ENCODE peak calls at places on chromosome 1, in nine cellular contexts. N, O, P, D, V, F, K, E and G are unnamed samples.

GRCh38 chr1:42211224-42211623 is 46.7 kb upstream of the GUCA2A start:
- DNase-seq in P (no peak), N (no peak), V (no peak), E (peak; percentile 69), F (no peak), K (no peak), D (no peak), O (no peak), G (no peak)

GRCh38 chr1:7991504-7992440 is 30.3 kb downstream of the PARK7 start:
- DNase-seq in V (no peak), P (no peak), K (no peak), O (no peak), F (no peak), N (no peak), D (no peak), E (peak; percentile 40), G (no peak)

GRCh38 chr1:230977781-230978490 is 725 bp downstream of the TTC13 start:
- DNase-seq in P (peak; percentile 49), N (peak; percentile 16), K (peak; percentile 38), O (peak; percentile 66), V (peak; percentile 63), D (peak; percentile 18), E (peak; percentile 11), F (no peak), G (peak; percentile 49)

GRCh38 chr1:29197993-29198392 is 16.3 kb upstream of the SRSF4 start:
- DNase-seq in P (no peak), K (no peak), F (no peak), V (no peak), E (no peak), N (no peak), D (no peak), O (no peak), G (no peak)

GRCh38 chr1:101238041-101238515 is 1.3 kb downstream of the S1PR1 start:
- DNase-seq in V (no peak), K (no peak), N (no peak), P (no peak), F (no peak), D (peak; percentile 14), E (no peak), O (peak; percentile 62), G (peak; percentile 63)

GRCh38 chr1:205590457-205590768 is 41.4 kb downstream of the ELK4 start:
- DNase-seq in E (no peak), F (peak; percentile 37), P (no peak), V (no peak), D (no peak), N (no peak), K (peak; percentile 3), O (no peak), G (no peak)

GRCh38 chr1:46581685-46582455 is 22.2 kb downstream of the MKNK1 start:
- DNase-seq in K (no peak), P (no peak), F (no peak), N (no peak), E (no peak), O (no peak), D (no peak), V (no peak), G (no peak)

GRCh38 chr1:19582318-19582717 is 61.8 kb upstream of the NBL1 start:
- DNase-seq in K (no peak), D (peak; percentile 68), N (no peak), P (peak; percentile 31), F (no peak), O (peak; percentile 60), V (peak; percentile 61), E (no peak), G (peak; percentile 75)

GRCh38 chr1:1142844-1143243 is 27.0 kb upstream of the C1orf159 start:
- DNase-seq in D (no peak), K (no peak), N (no peak), V (no peak), P (no peak), F (no peak), E (no peak), O (no peak), G (no peak)

GRCh38 chr1:164557270-164557669 is 1.7 kb upstream of the PBX1 start:
- DNase-seq in V (no peak), K (no peak), N (no peak), F (no peak), D (no peak), O (no peak), E (no peak), P (no peak), G (no peak)

GRCh38 chr1:206923009-206923960 is 1.5 kb upstream of the FCMR start:
- DNase-seq in K (no peak), D (peak; percentile 36), O (no peak), V (peak; percentile 52), F (no peak), N (no peak), E (no peak), P (no peak), G (no peak)
- H3K4me1 ChIP-seq in K (no peaks in the 10 kb centered on the region), D (peaks cover 51% of the 10 kb centered on the region), O (no peaks in the 10 kb centered on the region), V (no peaks in the 10 kb centered on the region), F (no peaks in the 10 kb centered on the region), N (no peaks in the 10 kb centered on the region), E (no peaks in the 10 kb centered on the region), P (no peaks in the 10 kb centered on the region), G (no peaks in the 10 kb centered on the region)

GRCh38 chr1:158002022-158002629 is 8.7 kb downstream of the KIRREL1 start:
- DNase-seq in N (peak; percentile 71), P (no peak), K (no peak), F (peak; percentile 52), V (no peak), O (peak; percentile 64), E (peak; percentile 51), D (no peak), G (no peak)
- H3K4me1 ChIP-seq in N (peaks cover 18% of the 10 kb centered on the region), P (peaks cover 97% of the 10 kb centered on the region), K (peaks cover 20% of the 10 kb centered on the region), F (peaks cover 96% of the 10 kb centered on the region), V (peaks cover 3% of the 10 kb centered on the region), O (peaks cover 87% of the 10 kb centered on the region), E (peaks cover 54% of the 10 kb centered on the region), D (no peaks in the 10 kb centered on the region), G (peaks cover 15% of the 10 kb centered on the region)

DNA sequence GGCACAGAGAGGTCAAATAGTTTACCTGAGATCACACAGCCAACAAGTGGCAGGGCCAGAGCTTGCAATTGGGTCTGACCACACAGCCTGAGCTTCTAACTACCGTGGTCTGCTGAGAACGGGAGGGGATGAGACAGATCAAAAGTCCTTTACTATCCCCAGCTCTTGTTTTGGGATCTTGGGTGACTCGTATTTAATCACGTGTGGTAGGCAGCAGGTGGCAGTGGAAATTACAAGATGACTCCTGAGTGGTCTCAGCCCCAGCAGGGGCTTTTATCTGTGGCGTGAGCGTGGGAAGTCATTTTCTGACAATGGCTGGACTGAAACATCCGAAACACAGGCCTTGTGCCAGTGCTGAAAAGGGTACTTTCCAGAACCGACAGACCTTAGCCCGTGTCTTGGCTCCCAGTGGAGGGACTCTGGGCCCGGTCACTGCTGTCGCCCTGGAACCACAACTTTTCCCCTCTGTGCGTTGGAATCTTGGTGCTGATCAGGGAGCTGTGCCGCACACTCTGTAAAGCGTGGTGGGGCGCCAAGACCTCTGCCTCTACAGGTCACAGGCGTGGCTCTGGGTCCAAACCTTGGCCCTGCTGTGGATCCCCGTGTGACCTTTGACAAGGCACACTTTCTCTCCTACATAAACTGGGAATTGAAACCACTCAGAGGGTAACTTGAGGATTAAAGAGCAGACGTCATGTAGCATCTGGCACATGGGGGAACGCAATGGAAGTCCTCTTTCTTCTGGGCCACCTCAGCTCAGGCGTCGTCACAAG is 12.0 kb downstream of the THEMIS2 start:
- DNase-seq in F (no peak), V (no peak), O (no peak), K (no peak), E (no peak), P (no peak), N (no peak), D (no peak), G (no peak)
- H3K4me1 ChIP-seq in F (no peaks in the 10 kb centered on the region), V (no peaks in the 10 kb centered on the region), O (no peaks in the 10 kb centered on the region), K (no peaks in the 10 kb centered on the region), E (no peaks in the 10 kb centered on the region), P (no peaks in the 10 kb centered on the region), N (no peaks in the 10 kb centered on the region), D (peaks cover 54% of the 10 kb centered on the region), G (no peaks in the 10 kb centered on the region)

GRCh38 chr1:154788241-154788870 is 81.7 kb downstream of the KCNN3 start:
- DNase-seq in E (no peak), O (no peak), N (no peak), P (no peak), V (peak; percentile 26), F (no peak), K (no peak), D (no peak), G (no peak)

GRCh38 chr1:154784924-154785531 is 85.1 kb downstream of the KCNN3 start:
- DNase-seq in E (no peak), F (peak; percentile 40), D (no peak), P (no peak), O (no peak), N (peak; percentile 14), V (peak; percentile 44), K (no peak), G (no peak)

GRCh38 chr1:154784416-154784815 is 85.7 kb downstream of the KCNN3 start:
- DNase-seq in N (no peak), K (no peak), V (peak; percentile 8), D (no peak), O (no peak), E (no peak), P (no peak), F (no peak), G (no peak)

GRCh38 chr1:154788886-154789285 is 81.2 kb downstream of the KCNN3 start:
- DNase-seq in N (no peak), E (no peak), K (peak; percentile 46), F (no peak), P (no peak), D (no peak), O (no peak), V (no peak), G (no peak)

DNA sequence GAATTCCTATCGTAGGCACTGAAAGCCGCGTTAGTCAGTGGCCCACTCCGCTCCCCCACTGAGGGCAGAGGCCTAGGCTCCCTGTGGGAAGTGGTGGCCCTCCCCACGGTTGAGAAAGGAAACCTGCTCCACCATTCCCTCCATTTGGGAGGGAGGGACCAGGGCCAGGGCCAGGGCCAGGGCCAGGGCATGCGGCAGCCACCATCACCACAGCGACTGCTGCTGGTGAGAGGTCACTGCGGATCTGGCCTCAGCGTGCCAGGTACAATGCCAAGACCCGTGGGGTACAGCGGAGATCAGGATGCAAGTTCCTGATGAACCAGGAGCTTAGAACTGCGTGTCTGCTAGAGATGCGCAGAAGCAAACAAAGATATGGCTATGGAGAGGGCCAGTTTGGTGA is 82.9 kb downstream of the KCNN3 start:
- DNase-seq in E (no peak), F (no peak), D (no peak), P (no peak), O (no peak), V (peak; percentile 27), K (peak; percentile 6), N (no peak), G (no peak)
- H3K4me1 ChIP-seq in E (no peaks in the 10 kb centered on the region), F (peaks cover 2% of the 10 kb centered on the region), D (peaks cover 53% of the 10 kb centered on the region), P (peaks cover 11% of the 10 kb centered on the region), O (peaks cover 13% of the 10 kb centered on the region), V (peaks cover 19% of the 10 kb centered on the region), K (peaks cover 6% of the 10 kb centered on the region), N (peaks cover 3% of the 10 kb centered on the region), G (no peaks in the 10 kb centered on the region)